ENCODE peak calls at places on chromosomes 6 and 20, in four cellular contexts. One of them, this sample, is unnamed.

GRCh38 chr6:113936093-113936934 is 34.6 kb downstream of the HDAC2 start:
- DNase-seq in HCT116: peak
- DNase-seq in K562: peak
- DNase-seq in SK-N-SH: peak
- DNase-seq in this sample: peak

GRCh38 chr6:135657207-135657606 is 159.7 kb upstream of the AHI1 start:
- DNase-seq in HCT116: no peak
- DNase-seq in K562: no peak
- DNase-seq in SK-N-SH: no peak
- DNase-seq in this sample: no peak

GRCh38 chr20:47607208-47607613 is 105.5 kb downstream of the NCOA3 start:
- DNase-seq in HCT116: peak
- DNase-seq in K562: peak
- DNase-seq in SK-N-SH: no peak
- DNase-seq in this sample: no peak

GRCh38 chr6:53526000-53526399 is 18.9 kb downstream of the GCLC start:
- DNase-seq in HCT116: no peak
- DNase-seq in K562: no peak
- DNase-seq in SK-N-SH: no peak
- DNase-seq in this sample: no peak

GRCh38 chr6:35392111-35392702 is 49.8 kb downstream of the PPARD start:
- DNase-seq in HCT116: no peak
- DNase-seq in K562: no peak
- DNase-seq in SK-N-SH: no peak
- DNase-seq in this sample: peak

GRCh38 chr6:166307082-166307980 is 861 bp downstream of the PRR18 start:
- DNase-seq in HCT116: no peak
- DNase-seq in K562: no peak
- DNase-seq in SK-N-SH: peak
- DNase-seq in this sample: no peak

GRCh38 chr6:119479860-119480655 is 130.5 kb upstream of the MAN1A1 start:
- DNase-seq in HCT116: no peak
- DNase-seq in K562: peak
- DNase-seq in SK-N-SH: no peak
- DNase-seq in this sample: no peak

GRCh38 chr6:89242574-89243330 is 25.6 kb upstream of the GABRR1 start:
- DNase-seq in HCT116: peak
- DNase-seq in K562: no peak
- DNase-seq in SK-N-SH: peak
- DNase-seq in this sample: peak

GRCh38 chr6:83055366-83055964 is 10.2 kb downstream of the UBE3D start:
- DNase-seq in HCT116: peak
- DNase-seq in K562: peak
- DNase-seq in SK-N-SH: peak
- DNase-seq in this sample: peak

GRCh38 chr6:10800810-10801209 is 37.5 kb downstream of the MAK start:
- DNase-seq in HCT116: peak
- DNase-seq in K562: no peak
- DNase-seq in SK-N-SH: no peak
- DNase-seq in this sample: peak

GRCh38 chr20:37943501-37944455 is 40.9 kb downstream of the VSTM2L start:
- DNase-seq in HCT116: no peak
- DNase-seq in K562: peak
- DNase-seq in SK-N-SH: peak
- DNase-seq in this sample: no peak

GRCh38 chr6:127516676-127517273 is 2.4 kb downstream of the MTCL3 start:
- DNase-seq in HCT116: peak
- DNase-seq in K562: peak
- DNase-seq in SK-N-SH: peak
- DNase-seq in this sample: peak

GRCh38 chr6:168050861-168051586 is 28.0 kb downstream of the FRMD1 start:
- DNase-seq in HCT116: no peak
- DNase-seq in K562: no peak
- DNase-seq in SK-N-SH: no peak
- DNase-seq in this sample: no peak

GRCh38 chr6:4130357-4130987 is 4.9 kb downstream of the ECI2 start:
- DNase-seq in HCT116: no peak
- DNase-seq in K562: no peak
- DNase-seq in SK-N-SH: no peak
- DNase-seq in this sample: peak

GRCh38 chr6:149984778-149985177 is 21.0 kb downstream of the ULBP1 start:
- DNase-seq in HCT116: no peak
- DNase-seq in K562: no peak
- DNase-seq in SK-N-SH: no peak
- DNase-seq in this sample: no peak

GRCh38 chr6:157879034-157879872 is 56.2 kb downstream of the SNX9 start:
- DNase-seq in HCT116: no peak
- DNase-seq in K562: no peak
- DNase-seq in SK-N-SH: no peak
- DNase-seq in this sample: no peak

GRCh38 chr6:149483302-149483701 is 1.5 kb downstream of the ZC3H12D start:
- DNase-seq in HCT116: no peak
- DNase-seq in K562: no peak
- DNase-seq in SK-N-SH: no peak
- DNase-seq in this sample: no peak

GRCh38 chr6:52261229-52261628 is 16.9 kb upstream of the IL17F start:
- DNase-seq in HCT116: no peak
- DNase-seq in K562: no peak
- DNase-seq in SK-N-SH: no peak
- DNase-seq in this sample: no peak

GRCh38 chr6:41226752-41227151 is 1.4 kb upstream of the TREML4 start:
- DNase-seq in HCT116: no peak
- DNase-seq in K562: no peak
- DNase-seq in SK-N-SH: no peak
- DNase-seq in this sample: no peak

GRCh38 chr20:10427060-10427692 is 6.8 kb downstream of the MKKS start:
- DNase-seq in HCT116: no peak
- DNase-seq in K562: peak
- DNase-seq in SK-N-SH: peak
- DNase-seq in this sample: peak

GRCh38 chr6:56724455-56724854 is 81.8 kb upstream of the DST start:
- DNase-seq in HCT116: no peak
- DNase-seq in K562: no peak
- DNase-seq in SK-N-SH: no peak
- DNase-seq in this sample: no peak

GRCh38 chr6:150463852-150464251 is 95.0 kb downstream of the IYD start:
- DNase-seq in HCT116: no peak
- DNase-seq in K562: no peak
- DNase-seq in SK-N-SH: no peak
- DNase-seq in this sample: no peak

GRCh38 chr20:63471002-63471718 is 1.3 kb downstream of the KCNQ2 start:
- DNase-seq in HCT116: no peak
- DNase-seq in K562: no peak
- DNase-seq in SK-N-SH: peak
- DNase-seq in this sample: no peak
- TF ChIP-seq ELF1 in HCT116: no peak
- TF ChIP-seq ELF1 in K562: no peak
- TF ChIP-seq ELF1 in SK-N-SH: no peak
- TF ChIP-seq ELF1 in this sample: no peak

GRCh38 chr6:27866370-27867050 is 45.7 kb downstream of the OR2B2 start:
- DNase-seq in HCT116: no peak
- DNase-seq in K562: no peak
- DNase-seq in SK-N-SH: peak
- DNase-seq in this sample: peak
- TF ChIP-seq ELF1 in HCT116: no peak
- TF ChIP-seq ELF1 in K562: no peak
- TF ChIP-seq ELF1 in SK-N-SH: no peak
- TF ChIP-seq ELF1 in this sample: no peak

GRCh38 chr20:9059931-9060330 is 9.0 kb upstream of the PLCB4 start:
- DNase-seq in HCT116: no peak
- DNase-seq in K562: no peak
- DNase-seq in SK-N-SH: no peak
- DNase-seq in this sample: no peak
- TF ChIP-seq ELF1 in HCT116: no peak
- TF ChIP-seq ELF1 in K562: no peak
- TF ChIP-seq ELF1 in SK-N-SH: no peak
- TF ChIP-seq ELF1 in this sample: no peak

DNA sequence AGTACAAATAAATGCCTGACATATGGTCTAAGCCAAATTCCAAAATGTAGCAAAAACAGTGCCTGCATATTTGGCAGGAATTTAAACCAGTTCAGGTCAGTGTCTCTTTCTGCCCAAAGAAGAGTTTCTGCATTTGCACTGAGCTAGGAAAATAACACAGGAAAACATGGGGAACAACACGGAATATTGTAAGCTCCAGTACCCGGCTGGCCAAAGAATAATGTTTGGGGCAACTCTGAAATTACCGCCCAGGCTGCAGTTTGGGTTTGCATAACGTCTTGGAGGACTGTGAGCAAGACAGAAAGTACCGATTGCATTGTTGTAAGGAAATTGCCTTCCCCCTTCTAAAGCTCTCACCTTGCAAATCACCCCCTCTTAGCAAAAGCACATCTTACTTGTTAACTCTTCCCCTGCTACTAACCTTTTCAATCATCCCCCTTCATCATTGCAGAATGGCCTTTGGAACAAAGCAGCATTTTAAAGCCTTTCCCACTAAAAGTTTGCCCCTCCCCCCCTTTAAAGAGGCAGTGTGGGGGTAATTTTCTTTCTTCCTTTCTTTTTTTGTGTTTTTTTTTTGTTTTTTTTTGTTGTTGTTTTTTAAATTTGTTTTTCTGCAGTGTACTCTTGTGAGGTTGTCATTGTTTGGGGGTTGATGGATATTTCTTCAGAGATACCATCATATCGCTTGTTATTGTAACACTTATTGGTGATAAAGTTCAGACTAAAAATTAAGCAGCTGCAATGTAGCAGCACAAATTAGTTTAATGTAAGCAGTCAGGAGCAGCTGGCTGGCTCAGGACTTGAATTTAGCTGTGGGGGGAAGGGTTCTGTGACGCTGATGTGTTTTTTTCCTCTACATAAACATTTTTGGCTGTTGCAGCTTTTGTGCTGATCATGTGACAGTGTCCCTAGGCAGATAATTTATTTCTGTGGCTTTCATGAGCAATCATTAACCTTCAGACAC is 100.0 kb upstream of the CITED2 start:
- DNase-seq in HCT116: no peak
- DNase-seq in K562: peak
- DNase-seq in SK-N-SH: no peak
- DNase-seq in this sample: no peak
- TF ChIP-seq ELF1 in HCT116: no peak
- TF ChIP-seq ELF1 in K562: no peak
- TF ChIP-seq ELF1 in SK-N-SH: no peak
- TF ChIP-seq ELF1 in this sample: no peak

GRCh38 chr20:53950031-53950430 is 120.4 kb downstream of the BCAS1 start:
- DNase-seq in HCT116: no peak
- DNase-seq in K562: no peak
- DNase-seq in SK-N-SH: no peak
- DNase-seq in this sample: no peak
- TF ChIP-seq ELF1 in HCT116: no peak
- TF ChIP-seq ELF1 in K562: no peak
- TF ChIP-seq ELF1 in SK-N-SH: no peak
- TF ChIP-seq ELF1 in this sample: no peak

GRCh38 chr6:160972111-160972510 is 19.5 kb upstream of the MAP3K4 start:
- DNase-seq in HCT116: no peak
- DNase-seq in K562: no peak
- DNase-seq in SK-N-SH: no peak
- DNase-seq in this sample: no peak
- TF ChIP-seq ELF1 in HCT116: no peak
- TF ChIP-seq ELF1 in K562: no peak
- TF ChIP-seq ELF1 in SK-N-SH: no peak
- TF ChIP-seq ELF1 in this sample: no peak